ENCODE peak calls at places on chromosome 10, in five cellular contexts. W is GM23338, C is esophagus squamous epithelium, L is H1, G is HCEC 1CT. P is an unnamed sample.

GRCh38 chr10:119608316-119609155 is 11.8 kb upstream of the TIAL1 start:
- DNase-seq in L (no peak), W (peak; percentile 73), G (no peak), C (no peak), P (peak; percentile 43)

GRCh38 chr10:97916586-97916985 is 66.9 kb downstream of the GOLGA7B start:
- DNase-seq in L (no peak), W (no peak), C (no peak), G (peak; percentile 3), P (no peak)

GRCh38 chr10:89003344-89003743 is 12.7 kb downstream of the FAS start:
- DNase-seq in L (no peak), C (no peak), W (no peak), G (no peak), P (no peak)

GRCh38 chr10:62830577-62831122 is 14.5 kb upstream of the EGR2 start:
- DNase-seq in W (peak; percentile 14), C (no peak), G (no peak), L (no peak), P (no peak)

GRCh38 chr10:30594077-30594476 is 35.5 kb downstream of the LYZL2 start:
- DNase-seq in C (no peak), W (no peak), G (no peak), L (no peak), P (no peak)

GRCh38 chr10:23439920-23440875 is 1.3 kb downstream of the OTUD1 start:
- DNase-seq in G (peak; percentile 51), W (peak; percentile 50), C (no peak), L (no peak), P (peak; percentile 71)

GRCh38 chr10:71347587-71348395 is 28.7 kb downstream of the SLC29A3 start:
- DNase-seq in C (no peak), L (no peak), G (no peak), W (no peak), P (no peak)

GRCh38 chr10:35268791-35269257 is 67.5 kb upstream of the CCNY start:
- DNase-seq in C (no peak), L (no peak), W (no peak), G (no peak), P (no peak)

GRCh38 chr10:4074559-4075407 is 289.8 kb upstream of the KLF6 start:
- DNase-seq in G (no peak), L (no peak), W (no peak), C (no peak), P (no peak)

GRCh38 chr10:101052285-101052684 is 9.5 kb upstream of the KAZALD1 start:
- DNase-seq in C (no peak), L (no peak), W (no peak), G (peak; percentile 73), P (no peak)

GRCh38 chr10:89352039-89352597 is 24.3 kb downstream of the IFIT3 start:
- DNase-seq in G (peak; percentile 100), W (no peak), C (no peak), L (no peak), P (no peak)

GRCh38 chr10:84493951-84494848 is 165.8 kb downstream of the CCSER2 start:
- DNase-seq in C (no peak), G (peak; percentile 68), L (peak; percentile 5), W (no peak), P (no peak)

GRCh38 chr10:103069453-103070331 is 123.4 kb downstream of the NT5C2 start:
- DNase-seq in G (peak; percentile 28), W (peak; percentile 88), L (peak; percentile 33), C (no peak), P (peak; percentile 83)

GRCh38 chr10:114855776-114856543 is 34.4 kb downstream of the FHIP2A start:
- DNase-seq in L (no peak), W (no peak), G (peak; percentile 67), C (no peak), P (no peak)

GRCh38 chr10:15931376-15931775 is 71.1 kb upstream of the MINDY3 start:
- DNase-seq in L (no peak), G (no peak), C (no peak), W (no peak), P (no peak)

GRCh38 chr10:95445837-95446347 is 115.3 kb downstream of the SORBS1 start:
- DNase-seq in G (peak; percentile 77), W (peak; percentile 92), C (no peak), L (peak; percentile 53), P (peak; percentile 72)

GRCh38 chr10:69631566-69631965 is 1.5 kb downstream of the FAM241B start:
- DNase-seq in W (no peak), L (no peak), C (no peak), G (no peak), P (no peak)

GRCh38 chr10:22320591-22321155 is at the start of gene BMI1:
- DNase-seq in W (peak; percentile 68), G (peak; percentile 79), L (no peak), C (no peak), P (peak; percentile 90)

GRCh38 chr10:80945267-80945880 is 407.7 kb downstream of the SH2D4B start:
- DNase-seq in L (peak; percentile 10), C (no peak), W (peak; percentile 81), G (no peak), P (peak; percentile 9)

GRCh38 chr10:15314482-15315070 is 56.5 kb downstream of the FAM171A1 start:
- DNase-seq in C (no peak), W (no peak), L (no peak), G (no peak), P (peak; percentile 26)

GRCh38 chr10:111207525-111207924 is 130.7 kb downstream of the ADRA2A start:
- DNase-seq in C (no peak), L (no peak), W (peak; percentile 28), G (no peak), P (peak; percentile 19)

GRCh38 chr10:43138757-43139241 is 554 bp downstream of the CSGALNACT2 start:
- DNase-seq in W (peak; percentile 50), G (peak; percentile 42), L (no peak), C (no peak), P (peak; percentile 73)

GRCh38 chr10:108789911-108790310 is 1133.4 kb downstream of the XPNPEP1 start:
- DNase-seq in G (peak; percentile 93), W (no peak), L (no peak), C (no peak), P (no peak)

GRCh38 chr10:91340613-91341362 is 69.4 kb upstream of the HECTD2 start:
- DNase-seq in C (no peak), L (no peak), G (peak; percentile 99), W (no peak), P (no peak)

GRCh38 chr10:29649561-29650551 is 15.1 kb upstream of the SVIL start:
- DNase-seq in W (no peak), C (no peak), G (peak; percentile 81), L (no peak), P (no peak)

GRCh38 chr10:132136097-132136521 is 50.6 kb upstream of the DPYSL4 start:
- DNase-seq in L (no peak), G (no peak), W (no peak), C (no peak), P (no peak)

GRCh38 chr10:89518876-89519842 is 16.2 kb downstream of the SLC16A12 start:
- DNase-seq in C (no peak), L (no peak), W (no peak), G (peak; percentile 72), P (no peak)